ENCODE peak calls at places on chromosomes 13 and 19, in nine cellular contexts. One of them, this sample, is unnamed.

GRCh38 chr19:55390461-55390880 is 4.7 kb downstream of the RPL28 start:
- DNase-seq in glutamatergic neuron: no peak
- DNase-seq in kidney epithelial cell: no peak
- DNase-seq in HCT116: no peak
- DNase-seq in GM10248: no peak
- DNase-seq in ovary: no peak
- DNase-seq in tibial artery: no peak
- DNase-seq in mesothelial cell of epicardium: no peak
- DNase-seq in fibroblast of the aortic adventitia: no peak
- DNase-seq in this sample: no peak

GRCh38 chr13:48505597-48506091 is 27.2 kb downstream of the RCBTB2 start:
- DNase-seq in GM10248: peak
- DNase-seq in kidney epithelial cell: no peak
- DNase-seq in mesothelial cell of epicardium: no peak
- DNase-seq in fibroblast of the aortic adventitia: no peak
- DNase-seq in ovary: no peak
- DNase-seq in tibial artery: peak
- DNase-seq in glutamatergic neuron: no peak
- DNase-seq in HCT116: no peak
- DNase-seq in this sample: no peak

GRCh38 chr19:46634045-46634655 is 1.9 kb downstream of the GNG8 start:
- DNase-seq in fibroblast of the aortic adventitia: peak
- DNase-seq in tibial artery: peak
- DNase-seq in ovary: peak
- DNase-seq in HCT116: peak
- DNase-seq in glutamatergic neuron: peak
- DNase-seq in mesothelial cell of epicardium: peak
- DNase-seq in kidney epithelial cell: no peak
- DNase-seq in GM10248: peak
- DNase-seq in this sample: peak

GRCh38 chr13:109700176-109700575 is 86.2 kb downstream of the IRS2 start:
- DNase-seq in kidney epithelial cell: peak
- DNase-seq in HCT116: no peak
- DNase-seq in ovary: peak
- DNase-seq in mesothelial cell of epicardium: peak
- DNase-seq in fibroblast of the aortic adventitia: peak
- DNase-seq in tibial artery: peak
- DNase-seq in glutamatergic neuron: peak
- DNase-seq in GM10248: no peak
- DNase-seq in this sample: no peak

GRCh38 chr13:111210082-111210481 is 95.0 kb downstream of the ARHGEF7 start:
- DNase-seq in fibroblast of the aortic adventitia: no peak
- DNase-seq in glutamatergic neuron: no peak
- DNase-seq in GM10248: no peak
- DNase-seq in tibial artery: no peak
- DNase-seq in mesothelial cell of epicardium: no peak
- DNase-seq in kidney epithelial cell: no peak
- DNase-seq in ovary: no peak
- DNase-seq in HCT116: no peak
- DNase-seq in this sample: no peak

GRCh38 chr19:55452381-55453325 is 8.8 kb downstream of the ISOC2 start:
- DNase-seq in glutamatergic neuron: peak
- DNase-seq in ovary: peak
- DNase-seq in mesothelial cell of epicardium: peak
- DNase-seq in kidney epithelial cell: no peak
- DNase-seq in HCT116: no peak
- DNase-seq in tibial artery: no peak
- DNase-seq in GM10248: no peak
- DNase-seq in fibroblast of the aortic adventitia: peak
- DNase-seq in this sample: peak

GRCh38 chr13:20161275-20161950 is 561 bp upstream of the GJA3 start:
- DNase-seq in HCT116: no peak
- DNase-seq in fibroblast of the aortic adventitia: no peak
- DNase-seq in glutamatergic neuron: no peak
- DNase-seq in kidney epithelial cell: no peak
- DNase-seq in ovary: no peak
- DNase-seq in tibial artery: no peak
- DNase-seq in mesothelial cell of epicardium: no peak
- DNase-seq in GM10248: peak
- DNase-seq in this sample: no peak

GRCh38 chr19:55703790-55704215 is 28.8 kb downstream of the EPN1 start:
- DNase-seq in mesothelial cell of epicardium: no peak
- DNase-seq in tibial artery: peak
- DNase-seq in HCT116: peak
- DNase-seq in ovary: peak
- DNase-seq in glutamatergic neuron: peak
- DNase-seq in GM10248: peak
- DNase-seq in fibroblast of the aortic adventitia: peak
- DNase-seq in kidney epithelial cell: no peak
- DNase-seq in this sample: peak

GRCh38 chr13:21546372-21546771 is 57.6 kb downstream of the MICU2 start:
- DNase-seq in HCT116: no peak
- DNase-seq in tibial artery: no peak
- DNase-seq in ovary: no peak
- DNase-seq in fibroblast of the aortic adventitia: no peak
- DNase-seq in GM10248: no peak
- DNase-seq in kidney epithelial cell: no peak
- DNase-seq in glutamatergic neuron: no peak
- DNase-seq in mesothelial cell of epicardium: no peak
- DNase-seq in this sample: no peak

GRCh38 chr19:5032101-5032967 is 63.4 kb downstream of the KDM4B start:
- DNase-seq in mesothelial cell of epicardium: no peak
- DNase-seq in ovary: no peak
- DNase-seq in fibroblast of the aortic adventitia: no peak
- DNase-seq in glutamatergic neuron: peak
- DNase-seq in kidney epithelial cell: peak
- DNase-seq in GM10248: no peak
- DNase-seq in HCT116: no peak
- DNase-seq in tibial artery: no peak
- DNase-seq in this sample: no peak

GRCh38 chr13:20487927-20488326 is 37.7 kb downstream of the CRYL1 start:
- DNase-seq in tibial artery: no peak
- DNase-seq in fibroblast of the aortic adventitia: no peak
- DNase-seq in kidney epithelial cell: no peak
- DNase-seq in mesothelial cell of epicardium: no peak
- DNase-seq in ovary: no peak
- DNase-seq in GM10248: no peak
- DNase-seq in HCT116: no peak
- DNase-seq in glutamatergic neuron: no peak
- DNase-seq in this sample: no peak

GRCh38 chr19:45066921-45067661 is 9.2 kb downstream of the ZNF296 start:
- DNase-seq in kidney epithelial cell: no peak
- DNase-seq in ovary: no peak
- DNase-seq in GM10248: no peak
- DNase-seq in fibroblast of the aortic adventitia: no peak
- DNase-seq in tibial artery: no peak
- DNase-seq in HCT116: no peak
- DNase-seq in mesothelial cell of epicardium: no peak
- DNase-seq in glutamatergic neuron: no peak
- DNase-seq in this sample: no peak

GRCh38 chr19:17539288-17540117 is 15.9 kb upstream of the COLGALT1 start:
- DNase-seq in HCT116: peak
- DNase-seq in GM10248: peak
- DNase-seq in ovary: peak
- DNase-seq in tibial artery: peak
- DNase-seq in fibroblast of the aortic adventitia: peak
- DNase-seq in glutamatergic neuron: peak
- DNase-seq in kidney epithelial cell: peak
- DNase-seq in mesothelial cell of epicardium: peak
- DNase-seq in this sample: peak
- TF ChIP-seq CTCF in HCT116: no peak
- TF ChIP-seq CTCF in GM10248: peak
- TF ChIP-seq CTCF in ovary: peak
- TF ChIP-seq CTCF in tibial artery: peak
- TF ChIP-seq CTCF in fibroblast of the aortic adventitia: peak
- TF ChIP-seq CTCF in glutamatergic neuron: no peak
- TF ChIP-seq CTCF in kidney epithelial cell: peak
- TF ChIP-seq CTCF in mesothelial cell of epicardium: no peak
- TF ChIP-seq CTCF in this sample: no peak

DNA sequence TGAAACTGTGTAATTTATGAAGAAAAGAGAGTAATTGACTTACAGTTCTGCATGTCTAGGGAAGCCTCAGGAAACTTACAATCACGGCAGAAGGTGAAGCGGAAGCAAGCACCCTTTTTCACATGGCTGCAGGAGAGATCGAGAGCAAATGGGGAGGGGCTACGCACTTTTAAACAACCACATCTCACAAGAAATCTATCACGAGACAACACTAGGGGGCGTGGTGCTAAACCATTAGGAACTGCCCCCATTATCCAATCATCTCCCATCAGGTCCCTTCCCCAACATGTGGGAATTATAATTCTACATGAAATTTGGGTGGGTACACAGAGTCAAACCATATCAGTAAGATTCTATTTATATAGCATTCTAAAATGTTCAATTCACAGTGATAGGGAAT is 114.8 kb upstream of the TRPC4 start:
- DNase-seq in HCT116: no peak
- DNase-seq in ovary: no peak
- DNase-seq in tibial artery: no peak
- DNase-seq in mesothelial cell of epicardium: no peak
- DNase-seq in fibroblast of the aortic adventitia: no peak
- DNase-seq in kidney epithelial cell: no peak
- DNase-seq in GM10248: no peak
- DNase-seq in glutamatergic neuron: no peak
- DNase-seq in this sample: no peak
- TF ChIP-seq CTCF in HCT116: no peak
- TF ChIP-seq CTCF in ovary: no peak
- TF ChIP-seq CTCF in tibial artery: no peak
- TF ChIP-seq CTCF in mesothelial cell of epicardium: no peak
- TF ChIP-seq CTCF in fibroblast of the aortic adventitia: peak
- TF ChIP-seq CTCF in kidney epithelial cell: peak
- TF ChIP-seq CTCF in GM10248: no peak
- TF ChIP-seq CTCF in glutamatergic neuron: peak
- TF ChIP-seq CTCF in this sample: peak

DNA sequence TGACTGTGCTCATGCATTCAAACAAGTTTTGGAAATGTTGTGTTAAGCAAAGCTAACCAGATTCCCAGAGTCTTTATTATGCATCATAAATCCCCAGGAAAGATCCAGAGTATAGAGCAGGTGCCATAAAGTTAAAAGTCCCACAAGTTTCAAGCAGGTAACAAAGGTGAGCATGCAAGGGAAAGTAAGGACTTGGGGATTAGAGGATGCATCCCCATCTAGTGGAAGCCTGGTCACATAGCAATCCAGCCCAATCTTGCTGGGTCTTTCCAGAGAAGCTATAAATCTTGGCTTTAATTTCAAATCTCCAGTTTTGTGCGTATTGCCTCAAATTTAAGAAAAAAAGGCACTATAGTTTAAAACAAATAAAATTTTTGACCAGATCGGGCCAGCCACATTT is 72.7 kb downstream of the ZNF254 start:
- DNase-seq in GM10248: no peak
- DNase-seq in kidney epithelial cell: no peak
- DNase-seq in mesothelial cell of epicardium: no peak
- DNase-seq in tibial artery: no peak
- DNase-seq in HCT116: no peak
- DNase-seq in fibroblast of the aortic adventitia: no peak
- DNase-seq in glutamatergic neuron: no peak
- DNase-seq in ovary: no peak
- DNase-seq in this sample: no peak
- TF ChIP-seq CTCF in GM10248: peak
- TF ChIP-seq CTCF in kidney epithelial cell: peak
- TF ChIP-seq CTCF in mesothelial cell of epicardium: no peak
- TF ChIP-seq CTCF in tibial artery: no peak
- TF ChIP-seq CTCF in HCT116: no peak
- TF ChIP-seq CTCF in fibroblast of the aortic adventitia: peak
- TF ChIP-seq CTCF in glutamatergic neuron: no peak
- TF ChIP-seq CTCF in ovary: no peak
- TF ChIP-seq CTCF in this sample: peak

GRCh38 chr19:35937345-35938281 is 1.4 kb downstream of the LRFN3 start:
- DNase-seq in HCT116: no peak
- DNase-seq in tibial artery: no peak
- DNase-seq in mesothelial cell of epicardium: no peak
- DNase-seq in kidney epithelial cell: no peak
- DNase-seq in fibroblast of the aortic adventitia: no peak
- DNase-seq in ovary: no peak
- DNase-seq in glutamatergic neuron: no peak
- DNase-seq in GM10248: no peak
- DNase-seq in this sample: no peak

GRCh38 chr19:35939307-35940077 is 3.3 kb downstream of the LRFN3 start:
- DNase-seq in ovary: no peak
- DNase-seq in tibial artery: no peak
- DNase-seq in glutamatergic neuron: no peak
- DNase-seq in HCT116: no peak
- DNase-seq in GM10248: no peak
- DNase-seq in mesothelial cell of epicardium: no peak
- DNase-seq in fibroblast of the aortic adventitia: no peak
- DNase-seq in kidney epithelial cell: no peak
- DNase-seq in this sample: no peak

GRCh38 chr19:35940078-35940775 is 4.1 kb downstream of the LRFN3 start:
- DNase-seq in ovary: no peak
- DNase-seq in fibroblast of the aortic adventitia: no peak
- DNase-seq in GM10248: no peak
- DNase-seq in glutamatergic neuron: no peak
- DNase-seq in tibial artery: no peak
- DNase-seq in kidney epithelial cell: no peak
- DNase-seq in HCT116: no peak
- DNase-seq in mesothelial cell of epicardium: no peak
- DNase-seq in this sample: no peak

GRCh38 chr19:35936738-35937268 is 629 bp downstream of the LRFN3 start:
- DNase-seq in tibial artery: no peak
- DNase-seq in HCT116: no peak
- DNase-seq in glutamatergic neuron: no peak
- DNase-seq in GM10248: no peak
- DNase-seq in kidney epithelial cell: no peak
- DNase-seq in mesothelial cell of epicardium: no peak
- DNase-seq in fibroblast of the aortic adventitia: no peak
- DNase-seq in ovary: no peak
- DNase-seq in this sample: no peak

DNA sequence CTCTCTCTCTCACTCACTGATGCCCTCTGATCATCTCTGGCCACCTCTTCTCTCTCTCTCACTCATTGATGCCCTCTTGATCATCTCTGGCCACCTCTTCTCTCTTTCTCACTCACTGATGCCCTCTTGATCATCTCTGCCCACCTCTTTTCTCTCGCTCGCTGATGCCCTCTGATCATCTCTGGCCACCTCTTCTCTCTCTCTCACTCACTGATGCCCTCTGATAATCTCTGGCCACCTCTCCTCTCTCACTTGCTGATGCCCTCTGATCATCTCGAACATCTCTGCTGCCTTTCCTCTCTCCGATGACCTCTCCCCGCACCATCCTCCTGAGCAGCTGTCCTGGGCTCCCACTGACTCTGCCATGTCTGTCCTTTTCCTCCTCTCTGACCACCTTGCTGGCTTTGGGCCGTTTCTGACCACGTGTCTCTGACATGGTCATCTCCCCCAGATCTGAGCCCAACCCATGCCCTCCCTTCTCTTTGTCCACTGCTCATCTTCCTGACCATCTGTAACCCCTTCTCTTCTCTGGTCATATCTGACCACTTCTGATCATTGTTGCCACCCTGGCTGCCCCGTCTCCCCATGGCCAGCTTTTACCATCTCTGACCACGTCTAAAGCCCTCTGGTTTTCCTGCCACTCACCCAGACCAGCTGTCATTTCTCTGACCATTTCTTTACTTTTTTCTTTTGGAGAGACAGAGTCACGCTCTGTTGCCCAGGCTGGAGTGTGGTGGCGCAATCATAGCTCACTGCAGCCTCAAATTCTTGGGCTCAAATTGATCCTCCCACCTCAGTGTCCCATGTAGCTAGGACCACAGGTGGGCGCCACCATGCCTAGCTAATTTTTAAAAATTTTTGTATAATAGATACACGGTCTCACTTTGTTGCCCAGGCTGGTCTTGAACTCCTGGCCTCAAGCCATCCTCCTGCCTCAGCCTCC is 2.4 kb downstream of the LRFN3 start:
- DNase-seq in mesothelial cell of epicardium: no peak
- DNase-seq in GM10248: no peak
- DNase-seq in tibial artery: no peak
- DNase-seq in fibroblast of the aortic adventitia: no peak
- DNase-seq in HCT116: no peak
- DNase-seq in ovary: no peak
- DNase-seq in kidney epithelial cell: no peak
- DNase-seq in glutamatergic neuron: no peak
- DNase-seq in this sample: no peak
- TF ChIP-seq CTCF in mesothelial cell of epicardium: no peak
- TF ChIP-seq CTCF in GM10248: no peak
- TF ChIP-seq CTCF in tibial artery: no peak
- TF ChIP-seq CTCF in fibroblast of the aortic adventitia: peak
- TF ChIP-seq CTCF in HCT116: no peak
- TF ChIP-seq CTCF in ovary: no peak
- TF ChIP-seq CTCF in kidney epithelial cell: no peak
- TF ChIP-seq CTCF in glutamatergic neuron: no peak
- TF ChIP-seq CTCF in this sample: no peak

This sample was measured in neural crest cell.